ENCODE peak calls at places on chromosome 3, in ten cellular contexts. One of them, this sample, is unnamed.
A peak's percentile ranks its signal among the peaks of the same experiment; 100 is the strongest.

GRCh38 chr3:139204756-139205155 is 139.1 kb upstream of the MRPS22 start:
- DNase-seq in A549: no peak
- DNase-seq in hepatocyte: no peak
- DNase-seq in PC-3: no peak
- DNase-seq in iPS DF 6.9: no peak
- DNase-seq in uterus: no peak
- DNase-seq in CD4-positive, CD25-positive, alpha-beta regulatory T cell: no peak
- DNase-seq in right lobe of liver: no peak
- DNase-seq in CD8-positive, alpha-beta memory T cell: no peak
- DNase-seq in tibial artery: no peak
- DNase-seq in this sample: no peak

GRCh38 chr3:183032904-183033555 is 52.7 kb upstream of the DCUN1D1 start:
- DNase-seq in A549: no peak
- DNase-seq in hepatocyte: no peak
- DNase-seq in PC-3: no peak
- DNase-seq in iPS DF 6.9: no peak
- DNase-seq in uterus: no peak
- DNase-seq in CD4-positive, CD25-positive, alpha-beta regulatory T cell: no peak
- DNase-seq in right lobe of liver: no peak
- DNase-seq in CD8-positive, alpha-beta memory T cell: no peak
- DNase-seq in tibial artery: no peak
- DNase-seq in this sample: no peak

GRCh38 chr3:196966526-196967401 is 1.9 kb downstream of the PIGZ start:
- DNase-seq in A549: no peak
- DNase-seq in hepatocyte: no peak
- DNase-seq in PC-3: no peak
- DNase-seq in iPS DF 6.9: no peak
- DNase-seq in uterus: no peak
- DNase-seq in CD4-positive, CD25-positive, alpha-beta regulatory T cell: no peak
- DNase-seq in right lobe of liver: no peak
- DNase-seq in CD8-positive, alpha-beta memory T cell: no peak
- DNase-seq in tibial artery: no peak
- DNase-seq in this sample: no peak

GRCh38 chr3:72597756-72598195 is 250.5 kb downstream of the SHQ1 start:
- DNase-seq in A549: no peak
- DNase-seq in hepatocyte: no peak
- DNase-seq in PC-3: no peak
- DNase-seq in iPS DF 6.9: no peak
- DNase-seq in uterus: no peak
- DNase-seq in CD4-positive, CD25-positive, alpha-beta regulatory T cell: no peak
- DNase-seq in right lobe of liver: no peak
- DNase-seq in CD8-positive, alpha-beta memory T cell: no peak
- DNase-seq in tibial artery: no peak
- DNase-seq in this sample: peak; percentile 14

GRCh38 chr3:11832964-11833621 is 13.6 kb downstream of the TAMM41 start:
- DNase-seq in A549: no peak
- DNase-seq in hepatocyte: peak; percentile 15
- DNase-seq in PC-3: no peak
- DNase-seq in iPS DF 6.9: no peak
- DNase-seq in uterus: no peak
- DNase-seq in CD4-positive, CD25-positive, alpha-beta regulatory T cell: no peak
- DNase-seq in right lobe of liver: peak; percentile 41
- DNase-seq in CD8-positive, alpha-beta memory T cell: no peak
- DNase-seq in tibial artery: no peak
- DNase-seq in this sample: peak; percentile 27

GRCh38 chr3:184727357-184728060 is 15.6 kb upstream of the MAGEF1 start:
- DNase-seq in A549: peak; percentile 40
- DNase-seq in hepatocyte: peak; percentile 90
- DNase-seq in PC-3: peak; percentile 78
- DNase-seq in iPS DF 6.9: peak; percentile 92
- DNase-seq in uterus: peak; percentile 82
- DNase-seq in CD4-positive, CD25-positive, alpha-beta regulatory T cell: no peak
- DNase-seq in right lobe of liver: no peak
- DNase-seq in CD8-positive, alpha-beta memory T cell: peak; percentile 46
- DNase-seq in tibial artery: no peak
- DNase-seq in this sample: peak; percentile 95

GRCh38 chr3:9110316-9110715 is 139.1 kb downstream of the SRGAP3 start:
- DNase-seq in A549: no peak
- DNase-seq in hepatocyte: no peak
- DNase-seq in PC-3: no peak
- DNase-seq in iPS DF 6.9: no peak
- DNase-seq in uterus: no peak
- DNase-seq in CD4-positive, CD25-positive, alpha-beta regulatory T cell: no peak
- DNase-seq in right lobe of liver: peak; percentile 39
- DNase-seq in CD8-positive, alpha-beta memory T cell: no peak
- DNase-seq in tibial artery: no peak
- DNase-seq in this sample: no peak

GRCh38 chr3:63387568-63387967 is 109.5 kb downstream of the SYNPR start:
- DNase-seq in A549: no peak
- DNase-seq in hepatocyte: no peak
- DNase-seq in PC-3: peak; percentile 5
- DNase-seq in iPS DF 6.9: no peak
- DNase-seq in uterus: no peak
- DNase-seq in CD4-positive, CD25-positive, alpha-beta regulatory T cell: no peak
- DNase-seq in right lobe of liver: no peak
- DNase-seq in CD8-positive, alpha-beta memory T cell: no peak
- DNase-seq in tibial artery: no peak
- DNase-seq in this sample: peak; percentile 39

GRCh38 chr3:17894434-17895060 is 152.1 kb upstream of the TBC1D5 start:
- DNase-seq in A549: no peak
- DNase-seq in hepatocyte: peak; percentile 49
- DNase-seq in PC-3: peak; percentile 73
- DNase-seq in iPS DF 6.9: peak; percentile 47
- DNase-seq in uterus: no peak
- DNase-seq in CD4-positive, CD25-positive, alpha-beta regulatory T cell: no peak
- DNase-seq in right lobe of liver: no peak
- DNase-seq in CD8-positive, alpha-beta memory T cell: peak; percentile 31
- DNase-seq in tibial artery: no peak
- DNase-seq in this sample: peak; percentile 64

GRCh38 chr3:17553080-17553479 is 189.4 kb downstream of the TBC1D5 start:
- DNase-seq in A549: no peak
- DNase-seq in hepatocyte: no peak
- DNase-seq in PC-3: no peak
- DNase-seq in iPS DF 6.9: no peak
- DNase-seq in uterus: no peak
- DNase-seq in CD4-positive, CD25-positive, alpha-beta regulatory T cell: no peak
- DNase-seq in right lobe of liver: no peak
- DNase-seq in CD8-positive, alpha-beta memory T cell: no peak
- DNase-seq in tibial artery: no peak
- DNase-seq in this sample: peak; percentile 49

GRCh38 chr3:16264174-16264707 is 502 bp downstream of the DPH3 start:
- DNase-seq in A549: peak; percentile 70
- DNase-seq in hepatocyte: no peak
- DNase-seq in PC-3: no peak
- DNase-seq in iPS DF 6.9: no peak
- DNase-seq in uterus: no peak
- DNase-seq in CD4-positive, CD25-positive, alpha-beta regulatory T cell: no peak
- DNase-seq in right lobe of liver: no peak
- DNase-seq in CD8-positive, alpha-beta memory T cell: no peak
- DNase-seq in tibial artery: no peak
- DNase-seq in this sample: peak; percentile 14

GRCh38 chr3:182482692-182483091 is 310.6 kb upstream of the ATP11B start:
- DNase-seq in A549: no peak
- DNase-seq in hepatocyte: no peak
- DNase-seq in PC-3: no peak
- DNase-seq in iPS DF 6.9: no peak
- DNase-seq in uterus: no peak
- DNase-seq in CD4-positive, CD25-positive, alpha-beta regulatory T cell: no peak
- DNase-seq in right lobe of liver: no peak
- DNase-seq in CD8-positive, alpha-beta memory T cell: no peak
- DNase-seq in tibial artery: no peak
- DNase-seq in this sample: no peak

GRCh38 chr3:128447561-128448013 is 19.1 kb downstream of the DNAJB8 start:
- DNase-seq in A549: no peak
- DNase-seq in hepatocyte: no peak
- DNase-seq in PC-3: no peak
- DNase-seq in iPS DF 6.9: no peak
- DNase-seq in uterus: no peak
- DNase-seq in CD4-positive, CD25-positive, alpha-beta regulatory T cell: peak; percentile 9
- DNase-seq in right lobe of liver: no peak
- DNase-seq in CD8-positive, alpha-beta memory T cell: no peak
- DNase-seq in tibial artery: no peak
- DNase-seq in this sample: no peak

GRCh38 chr3:99118381-99118780 is 216.9 kb upstream of the DCBLD2 start:
- DNase-seq in A549: no peak
- DNase-seq in hepatocyte: no peak
- DNase-seq in PC-3: no peak
- DNase-seq in iPS DF 6.9: no peak
- DNase-seq in uterus: no peak
- DNase-seq in CD4-positive, CD25-positive, alpha-beta regulatory T cell: no peak
- DNase-seq in right lobe of liver: no peak
- DNase-seq in CD8-positive, alpha-beta memory T cell: no peak
- DNase-seq in tibial artery: no peak
- DNase-seq in this sample: no peak

GRCh38 chr3:160220038-160220437 is 5.2 kb upstream of the C3orf80 start:
- DNase-seq in A549: no peak
- DNase-seq in hepatocyte: no peak
- DNase-seq in PC-3: no peak
- DNase-seq in iPS DF 6.9: no peak
- DNase-seq in uterus: no peak
- DNase-seq in CD4-positive, CD25-positive, alpha-beta regulatory T cell: no peak
- DNase-seq in right lobe of liver: no peak
- DNase-seq in CD8-positive, alpha-beta memory T cell: no peak
- DNase-seq in tibial artery: no peak
- DNase-seq in this sample: no peak

GRCh38 chr3:138625707-138626365 is 17.3 kb downstream of the FAIM start:
- DNase-seq in A549: no peak
- DNase-seq in hepatocyte: no peak
- DNase-seq in PC-3: peak; percentile 68
- DNase-seq in iPS DF 6.9: no peak
- DNase-seq in uterus: no peak
- DNase-seq in CD4-positive, CD25-positive, alpha-beta regulatory T cell: no peak
- DNase-seq in right lobe of liver: no peak
- DNase-seq in CD8-positive, alpha-beta memory T cell: no peak
- DNase-seq in tibial artery: no peak
- DNase-seq in this sample: peak; percentile 33

GRCh38 chr3:100730524-100730923 is 21.2 kb downstream of the TFG start:
- DNase-seq in A549: no peak
- DNase-seq in hepatocyte: no peak
- DNase-seq in PC-3: no peak
- DNase-seq in iPS DF 6.9: no peak
- DNase-seq in uterus: no peak
- DNase-seq in CD4-positive, CD25-positive, alpha-beta regulatory T cell: no peak
- DNase-seq in right lobe of liver: no peak
- DNase-seq in CD8-positive, alpha-beta memory T cell: no peak
- DNase-seq in tibial artery: no peak
- DNase-seq in this sample: no peak

GRCh38 chr3:56758539-56758981 is 43.2 kb downstream of the ARHGEF3 start:
- DNase-seq in A549: peak; percentile 7
- DNase-seq in hepatocyte: peak; percentile 61
- DNase-seq in PC-3: peak; percentile 84
- DNase-seq in iPS DF 6.9: no peak
- DNase-seq in uterus: peak; percentile 55
- DNase-seq in CD4-positive, CD25-positive, alpha-beta regulatory T cell: peak; percentile 19
- DNase-seq in right lobe of liver: no peak
- DNase-seq in CD8-positive, alpha-beta memory T cell: no peak
- DNase-seq in tibial artery: no peak
- DNase-seq in this sample: peak; percentile 92
- H3K27ac ChIP-seq in A549: peak overlapping the region; percentile 71
- H3K27ac ChIP-seq in hepatocyte: peak overlapping the region; percentile 62
- H3K27ac ChIP-seq in PC-3: peak overlapping the region; percentile 18
- H3K27ac ChIP-seq in iPS DF 6.9: no peak overlapping the region
- H3K27ac ChIP-seq in uterus: peak overlapping the region; percentile 79
- H3K27ac ChIP-seq in CD4-positive, CD25-positive, alpha-beta regulatory T cell: peak overlapping the region; percentile 60
- H3K27ac ChIP-seq in right lobe of liver: no peak overlapping the region
- H3K27ac ChIP-seq in CD8-positive, alpha-beta memory T cell: no peak overlapping the region
- H3K27ac ChIP-seq in tibial artery: no peak overlapping the region
- H3K27ac ChIP-seq in this sample: no peak overlapping the region

GRCh38 chr3:23961064-23961463 is 16.0 kb downstream of the NR1D2 start:
- DNase-seq in A549: no peak
- DNase-seq in hepatocyte: no peak
- DNase-seq in PC-3: no peak
- DNase-seq in iPS DF 6.9: no peak
- DNase-seq in uterus: no peak
- DNase-seq in CD4-positive, CD25-positive, alpha-beta regulatory T cell: no peak
- DNase-seq in right lobe of liver: no peak
- DNase-seq in CD8-positive, alpha-beta memory T cell: no peak
- DNase-seq in tibial artery: no peak
- DNase-seq in this sample: no peak

GRCh38 chr3:23966308-23966707 is 21.2 kb downstream of the NR1D2 start:
- DNase-seq in A549: no peak
- DNase-seq in hepatocyte: no peak
- DNase-seq in PC-3: no peak
- DNase-seq in iPS DF 6.9: no peak
- DNase-seq in uterus: no peak
- DNase-seq in CD4-positive, CD25-positive, alpha-beta regulatory T cell: no peak
- DNase-seq in right lobe of liver: no peak
- DNase-seq in CD8-positive, alpha-beta memory T cell: no peak
- DNase-seq in tibial artery: no peak
- DNase-seq in this sample: peak; percentile 62

GRCh38 chr3:23961913-23962312 is 16.8 kb downstream of the NR1D2 start:
- DNase-seq in A549: no peak
- DNase-seq in hepatocyte: no peak
- DNase-seq in PC-3: no peak
- DNase-seq in iPS DF 6.9: no peak
- DNase-seq in uterus: no peak
- DNase-seq in CD4-positive, CD25-positive, alpha-beta regulatory T cell: no peak
- DNase-seq in right lobe of liver: no peak
- DNase-seq in CD8-positive, alpha-beta memory T cell: no peak
- DNase-seq in tibial artery: no peak
- DNase-seq in this sample: no peak

GRCh38 chr3:23960649-23961048 is 15.6 kb downstream of the NR1D2 start:
- DNase-seq in A549: no peak
- DNase-seq in hepatocyte: no peak
- DNase-seq in PC-3: no peak
- DNase-seq in iPS DF 6.9: no peak
- DNase-seq in uterus: no peak
- DNase-seq in CD4-positive, CD25-positive, alpha-beta regulatory T cell: no peak
- DNase-seq in right lobe of liver: no peak
- DNase-seq in CD8-positive, alpha-beta memory T cell: no peak
- DNase-seq in tibial artery: no peak
- DNase-seq in this sample: no peak

GRCh38 chr3:23964537-23964936 is 19.5 kb downstream of the NR1D2 start:
- DNase-seq in A549: no peak
- DNase-seq in hepatocyte: no peak
- DNase-seq in PC-3: no peak
- DNase-seq in iPS DF 6.9: no peak
- DNase-seq in uterus: no peak
- DNase-seq in CD4-positive, CD25-positive, alpha-beta regulatory T cell: no peak
- DNase-seq in right lobe of liver: no peak
- DNase-seq in CD8-positive, alpha-beta memory T cell: no peak
- DNase-seq in tibial artery: no peak
- DNase-seq in this sample: no peak
- H3K4me1 ChIP-seq in A549: peaks cover 45% of the 10 kb centered on the region
- H3K4me1 ChIP-seq in hepatocyte: no peaks in the 10 kb centered on the region
- H3K4me1 ChIP-seq in PC-3: peaks cover 47% of the 10 kb centered on the region
- H3K4me1 ChIP-seq in iPS DF 6.9: no peaks in the 10 kb centered on the region
- H3K4me1 ChIP-seq in uterus: no peaks in the 10 kb centered on the region
- H3K4me1 ChIP-seq in CD4-positive, CD25-positive, alpha-beta regulatory T cell: no peaks in the 10 kb centered on the region
- H3K4me1 ChIP-seq in right lobe of liver: no peaks in the 10 kb centered on the region
- H3K4me1 ChIP-seq in CD8-positive, alpha-beta memory T cell: no peaks in the 10 kb centered on the region
- H3K4me1 ChIP-seq in tibial artery: peaks cover 31% of the 10 kb centered on the region
- H3K4me1 ChIP-seq in this sample: peaks cover 6% of the 10 kb centered on the region

GRCh38 chr3:175749981-175750380 is 890.8 kb downstream of the NAALADL2 start:
- DNase-seq in A549: no peak
- DNase-seq in hepatocyte: no peak
- DNase-seq in PC-3: no peak
- DNase-seq in iPS DF 6.9: no peak
- DNase-seq in uterus: no peak
- DNase-seq in CD4-positive, CD25-positive, alpha-beta regulatory T cell: no peak
- DNase-seq in right lobe of liver: no peak
- DNase-seq in CD8-positive, alpha-beta memory T cell: no peak
- DNase-seq in tibial artery: no peak
- DNase-seq in this sample: no peak
- H3K4me3 ChIP-seq in A549: no peak overlapping the region
- H3K4me3 ChIP-seq in hepatocyte: no peak overlapping the region
- H3K4me3 ChIP-seq in PC-3: no peak overlapping the region
- H3K4me3 ChIP-seq in iPS DF 6.9: no peak overlapping the region
- H3K4me3 ChIP-seq in uterus: no peak overlapping the region
- H3K4me3 ChIP-seq in CD4-positive, CD25-positive, alpha-beta regulatory T cell: no peak overlapping the region
- H3K4me3 ChIP-seq in right lobe of liver: no peak overlapping the region
- H3K4me3 ChIP-seq in CD8-positive, alpha-beta memory T cell: no peak overlapping the region
- H3K4me3 ChIP-seq in tibial artery: no peak overlapping the region
- H3K4me3 ChIP-seq in this sample: no peak overlapping the region

GRCh38 chr3:124101643-124102042 is 109.7 kb upstream of the ROPN1 start:
- DNase-seq in A549: no peak
- DNase-seq in hepatocyte: no peak
- DNase-seq in PC-3: no peak
- DNase-seq in iPS DF 6.9: no peak
- DNase-seq in uterus: no peak
- DNase-seq in CD4-positive, CD25-positive, alpha-beta regulatory T cell: no peak
- DNase-seq in right lobe of liver: no peak
- DNase-seq in CD8-positive, alpha-beta memory T cell: no peak
- DNase-seq in tibial artery: no peak
- DNase-seq in this sample: no peak
- H3K27ac ChIP-seq in A549: no peak overlapping the region
- H3K27ac ChIP-seq in hepatocyte: no peak overlapping the region
- H3K27ac ChIP-seq in PC-3: no peak overlapping the region
- H3K27ac ChIP-seq in iPS DF 6.9: no peak overlapping the region
- H3K27ac ChIP-seq in uterus: no peak overlapping the region
- H3K27ac ChIP-seq in CD4-positive, CD25-positive, alpha-beta regulatory T cell: no peak overlapping the region
- H3K27ac ChIP-seq in right lobe of liver: no peak overlapping the region
- H3K27ac ChIP-seq in CD8-positive, alpha-beta memory T cell: no peak overlapping the region
- H3K27ac ChIP-seq in tibial artery: no peak overlapping the region
- H3K27ac ChIP-seq in this sample: no peak overlapping the region

This sample was measured in cardiac muscle cell.